ENCODE peak calls at places on chromosomes 5 and 9, in ten cellular contexts. One of them, this sample, is unnamed.
A peak's percentile ranks its signal among the peaks of the same experiment; 100 is the strongest.

GRCh38 chr9:92645041-92645440 is 24.9 kb downstream of the IPPK start:
- DNase-seq in ovary: no peak
- DNase-seq in H7: no peak
- DNase-seq in caudate nucleus: no peak
- DNase-seq in SJSA1: no peak
- DNase-seq in COR-L47: no peak
- DNase-seq in cerebellar cortex: no peak
- DNase-seq in activated CD8-positive, alpha-beta memory T cell treated with anti-CD3 and anti-CD28 coated beads for 24 hours: no peak
- DNase-seq in CD4-positive, alpha-beta T cell: no peak
- DNase-seq in AG09309: no peak
- DNase-seq in this sample: no peak

GRCh38 chr5:172835246-172836030 is 1.4 kb downstream of the ERGIC1 start:
- DNase-seq in ovary: no peak
- DNase-seq in SJSA1: no peak
- DNase-seq in activated CD8-positive, alpha-beta memory T cell treated with anti-CD3 and anti-CD28 coated beads for 24 hours: no peak
- DNase-seq in cerebellar cortex: no peak
- DNase-seq in AG09309: no peak
- DNase-seq in caudate nucleus: no peak
- DNase-seq in COR-L47: no peak
- DNase-seq in CD4-positive, alpha-beta T cell: no peak
- DNase-seq in H7: peak; percentile 15
- DNase-seq in this sample: no peak

GRCh38 chr5:59020611-59021285 is 437.9 kb downstream of the RAB3C start:
- DNase-seq in H7: no peak
- DNase-seq in SJSA1: no peak
- DNase-seq in AG09309: no peak
- DNase-seq in CD4-positive, alpha-beta T cell: no peak
- DNase-seq in caudate nucleus: no peak
- DNase-seq in COR-L47: no peak
- DNase-seq in ovary: no peak
- DNase-seq in cerebellar cortex: no peak
- DNase-seq in activated CD8-positive, alpha-beta memory T cell treated with anti-CD3 and anti-CD28 coated beads for 24 hours: no peak
- DNase-seq in this sample: no peak

GRCh38 chr5:166342330-166342891 is 1949.0 kb upstream of the WWC1 start:
- DNase-seq in H7: no peak
- DNase-seq in AG09309: no peak
- DNase-seq in SJSA1: no peak
- DNase-seq in COR-L47: no peak
- DNase-seq in ovary: no peak
- DNase-seq in cerebellar cortex: no peak
- DNase-seq in activated CD8-positive, alpha-beta memory T cell treated with anti-CD3 and anti-CD28 coated beads for 24 hours: no peak
- DNase-seq in caudate nucleus: no peak
- DNase-seq in CD4-positive, alpha-beta T cell: no peak
- DNase-seq in this sample: no peak

GRCh38 chr9:83620841-83621636 is 1.9 kb upstream of the IDNK start:
- DNase-seq in AG09309: peak; percentile 16
- DNase-seq in H7: peak; percentile 70
- DNase-seq in activated CD8-positive, alpha-beta memory T cell treated with anti-CD3 and anti-CD28 coated beads for 24 hours: peak; percentile 64
- DNase-seq in caudate nucleus: peak; percentile 9
- DNase-seq in SJSA1: no peak
- DNase-seq in CD4-positive, alpha-beta T cell: no peak
- DNase-seq in COR-L47: peak; percentile 30
- DNase-seq in ovary: peak; percentile 22
- DNase-seq in cerebellar cortex: peak; percentile 49
- DNase-seq in this sample: peak; percentile 37

GRCh38 chr5:120564013-120564412 is 99.9 kb downstream of the PRR16 start:
- DNase-seq in SJSA1: no peak
- DNase-seq in COR-L47: no peak
- DNase-seq in cerebellar cortex: no peak
- DNase-seq in CD4-positive, alpha-beta T cell: no peak
- DNase-seq in H7: no peak
- DNase-seq in AG09309: no peak
- DNase-seq in activated CD8-positive, alpha-beta memory T cell treated with anti-CD3 and anti-CD28 coated beads for 24 hours: no peak
- DNase-seq in ovary: no peak
- DNase-seq in caudate nucleus: no peak
- DNase-seq in this sample: no peak

GRCh38 chr5:16536246-16536645 is 70.6 kb upstream of the ZNF622 start:
- DNase-seq in activated CD8-positive, alpha-beta memory T cell treated with anti-CD3 and anti-CD28 coated beads for 24 hours: no peak
- DNase-seq in COR-L47: no peak
- DNase-seq in CD4-positive, alpha-beta T cell: no peak
- DNase-seq in cerebellar cortex: no peak
- DNase-seq in ovary: no peak
- DNase-seq in H7: no peak
- DNase-seq in AG09309: no peak
- DNase-seq in caudate nucleus: no peak
- DNase-seq in SJSA1: no peak
- DNase-seq in this sample: no peak

GRCh38 chr9:89077519-89077918 is 86.3 kb downstream of the S1PR3 start:
- DNase-seq in SJSA1: no peak
- DNase-seq in COR-L47: no peak
- DNase-seq in cerebellar cortex: no peak
- DNase-seq in ovary: no peak
- DNase-seq in caudate nucleus: no peak
- DNase-seq in CD4-positive, alpha-beta T cell: no peak
- DNase-seq in H7: no peak
- DNase-seq in activated CD8-positive, alpha-beta memory T cell treated with anti-CD3 and anti-CD28 coated beads for 24 hours: no peak
- DNase-seq in AG09309: no peak
- DNase-seq in this sample: no peak

GRCh38 chr5:56405536-56405935 is 172.4 kb upstream of the ANKRD55 start:
- DNase-seq in COR-L47: no peak
- DNase-seq in caudate nucleus: no peak
- DNase-seq in H7: no peak
- DNase-seq in AG09309: no peak
- DNase-seq in ovary: no peak
- DNase-seq in SJSA1: no peak
- DNase-seq in cerebellar cortex: no peak
- DNase-seq in CD4-positive, alpha-beta T cell: no peak
- DNase-seq in activated CD8-positive, alpha-beta memory T cell treated with anti-CD3 and anti-CD28 coated beads for 24 hours: no peak
- DNase-seq in this sample: no peak

GRCh38 chr5:143600396-143601075 is 197.1 kb upstream of the NR3C1 start:
- DNase-seq in CD4-positive, alpha-beta T cell: no peak
- DNase-seq in ovary: no peak
- DNase-seq in COR-L47: no peak
- DNase-seq in AG09309: no peak
- DNase-seq in caudate nucleus: no peak
- DNase-seq in H7: no peak
- DNase-seq in activated CD8-positive, alpha-beta memory T cell treated with anti-CD3 and anti-CD28 coated beads for 24 hours: no peak
- DNase-seq in SJSA1: no peak
- DNase-seq in cerebellar cortex: no peak
- DNase-seq in this sample: peak; percentile 17

GRCh38 chr9:69932901-69933300 is 110.7 kb upstream of the MAMDC2 start:
- DNase-seq in cerebellar cortex: peak; percentile 18
- DNase-seq in AG09309: no peak
- DNase-seq in H7: no peak
- DNase-seq in COR-L47: no peak
- DNase-seq in ovary: no peak
- DNase-seq in caudate nucleus: no peak
- DNase-seq in SJSA1: no peak
- DNase-seq in activated CD8-positive, alpha-beta memory T cell treated with anti-CD3 and anti-CD28 coated beads for 24 hours: no peak
- DNase-seq in CD4-positive, alpha-beta T cell: no peak
- DNase-seq in this sample: no peak

GRCh38 chr5:147234825-147235635 is at the start of gene STK32A:
- DNase-seq in CD4-positive, alpha-beta T cell: no peak
- DNase-seq in COR-L47: peak; percentile 84
- DNase-seq in caudate nucleus: peak; percentile 36
- DNase-seq in AG09309: no peak
- DNase-seq in cerebellar cortex: no peak
- DNase-seq in SJSA1: peak; percentile 57
- DNase-seq in activated CD8-positive, alpha-beta memory T cell treated with anti-CD3 and anti-CD28 coated beads for 24 hours: no peak
- DNase-seq in H7: peak; percentile 91
- DNase-seq in ovary: peak; percentile 59
- DNase-seq in this sample: peak; percentile 3

GRCh38 chr5:171579849-171580505 is 160.5 kb downstream of the FGF18 start:
- DNase-seq in activated CD8-positive, alpha-beta memory T cell treated with anti-CD3 and anti-CD28 coated beads for 24 hours: no peak
- DNase-seq in COR-L47: no peak
- DNase-seq in SJSA1: peak; percentile 25
- DNase-seq in CD4-positive, alpha-beta T cell: no peak
- DNase-seq in caudate nucleus: no peak
- DNase-seq in ovary: no peak
- DNase-seq in H7: no peak
- DNase-seq in AG09309: no peak
- DNase-seq in cerebellar cortex: no peak
- DNase-seq in this sample: no peak

GRCh38 chr9:4174781-4175180 is 125.1 kb downstream of the GLIS3 start:
- DNase-seq in COR-L47: no peak
- DNase-seq in CD4-positive, alpha-beta T cell: no peak
- DNase-seq in H7: no peak
- DNase-seq in activated CD8-positive, alpha-beta memory T cell treated with anti-CD3 and anti-CD28 coated beads for 24 hours: no peak
- DNase-seq in ovary: no peak
- DNase-seq in AG09309: no peak
- DNase-seq in caudate nucleus: no peak
- DNase-seq in SJSA1: no peak
- DNase-seq in cerebellar cortex: no peak
- DNase-seq in this sample: no peak

GRCh38 chr5:159883522-159883950 is 32.7 kb upstream of the ADRA1B start:
- DNase-seq in H7: no peak
- DNase-seq in ovary: no peak
- DNase-seq in SJSA1: no peak
- DNase-seq in CD4-positive, alpha-beta T cell: no peak
- DNase-seq in caudate nucleus: no peak
- DNase-seq in AG09309: peak; percentile 70
- DNase-seq in cerebellar cortex: no peak
- DNase-seq in activated CD8-positive, alpha-beta memory T cell treated with anti-CD3 and anti-CD28 coated beads for 24 hours: no peak
- DNase-seq in COR-L47: no peak
- DNase-seq in this sample: no peak

GRCh38 chr5:9654886-9655285 is 24.7 kb upstream of the TAS2R1 start:
- DNase-seq in COR-L47: no peak
- DNase-seq in activated CD8-positive, alpha-beta memory T cell treated with anti-CD3 and anti-CD28 coated beads for 24 hours: no peak
- DNase-seq in ovary: no peak
- DNase-seq in cerebellar cortex: no peak
- DNase-seq in AG09309: no peak
- DNase-seq in H7: no peak
- DNase-seq in caudate nucleus: no peak
- DNase-seq in SJSA1: no peak
- DNase-seq in CD4-positive, alpha-beta T cell: no peak
- DNase-seq in this sample: no peak

GRCh38 chr5:16812911-16813310 is 123.2 kb downstream of the MYO10 start:
- DNase-seq in H7: peak; percentile 29
- DNase-seq in CD4-positive, alpha-beta T cell: no peak
- DNase-seq in SJSA1: no peak
- DNase-seq in AG09309: no peak
- DNase-seq in ovary: peak; percentile 36
- DNase-seq in activated CD8-positive, alpha-beta memory T cell treated with anti-CD3 and anti-CD28 coated beads for 24 hours: no peak
- DNase-seq in cerebellar cortex: no peak
- DNase-seq in COR-L47: peak; percentile 19
- DNase-seq in caudate nucleus: no peak
- DNase-seq in this sample: no peak

GRCh38 chr5:373710-374602 is 52.4 kb downstream of the AHRR start:
- DNase-seq in ovary: peak; percentile 57
- DNase-seq in SJSA1: peak; percentile 86
- DNase-seq in CD4-positive, alpha-beta T cell: no peak
- DNase-seq in activated CD8-positive, alpha-beta memory T cell treated with anti-CD3 and anti-CD28 coated beads for 24 hours: peak; percentile 95
- DNase-seq in COR-L47: peak; percentile 89
- DNase-seq in AG09309: no peak
- DNase-seq in caudate nucleus: no peak
- DNase-seq in cerebellar cortex: no peak
- DNase-seq in H7: peak; percentile 88
- DNase-seq in this sample: no peak

GRCh38 chr5:57434683-57435082 is 47.9 kb downstream of the ACTBL2 start:
- DNase-seq in activated CD8-positive, alpha-beta memory T cell treated with anti-CD3 and anti-CD28 coated beads for 24 hours: no peak
- DNase-seq in cerebellar cortex: no peak
- DNase-seq in SJSA1: no peak
- DNase-seq in H7: no peak
- DNase-seq in ovary: no peak
- DNase-seq in CD4-positive, alpha-beta T cell: no peak
- DNase-seq in COR-L47: no peak
- DNase-seq in caudate nucleus: no peak
- DNase-seq in AG09309: no peak
- DNase-seq in this sample: no peak

GRCh38 chr9:112174965-112175795 is at the start of gene SUSD1:
- DNase-seq in cerebellar cortex: no peak
- DNase-seq in AG09309: no peak
- DNase-seq in COR-L47: peak; percentile 52
- DNase-seq in H7: peak; percentile 84
- DNase-seq in CD4-positive, alpha-beta T cell: peak; percentile 3
- DNase-seq in SJSA1: peak; percentile 52
- DNase-seq in ovary: peak; percentile 20
- DNase-seq in caudate nucleus: no peak
- DNase-seq in activated CD8-positive, alpha-beta memory T cell treated with anti-CD3 and anti-CD28 coated beads for 24 hours: peak; percentile 74
- DNase-seq in this sample: no peak

GRCh38 chr9:136865768-136866103 is 372 bp downstream of the EDF1 start:
- DNase-seq in AG09309: no peak
- DNase-seq in activated CD8-positive, alpha-beta memory T cell treated with anti-CD3 and anti-CD28 coated beads for 24 hours: no peak
- DNase-seq in CD4-positive, alpha-beta T cell: no peak
- DNase-seq in ovary: peak; percentile 44
- DNase-seq in COR-L47: no peak
- DNase-seq in H7: peak; percentile 88
- DNase-seq in cerebellar cortex: no peak
- DNase-seq in SJSA1: no peak
- DNase-seq in caudate nucleus: no peak
- DNase-seq in this sample: no peak

GRCh38 chr5:128974567-128974966 is 9.3 kb downstream of the SLC27A6 start:
- DNase-seq in H7: no peak
- DNase-seq in ovary: no peak
- DNase-seq in CD4-positive, alpha-beta T cell: no peak
- DNase-seq in SJSA1: no peak
- DNase-seq in COR-L47: no peak
- DNase-seq in cerebellar cortex: no peak
- DNase-seq in AG09309: no peak
- DNase-seq in activated CD8-positive, alpha-beta memory T cell treated with anti-CD3 and anti-CD28 coated beads for 24 hours: no peak
- DNase-seq in caudate nucleus: no peak
- DNase-seq in this sample: no peak

GRCh38 chr5:66247176-66247960 is 103.3 kb downstream of the SREK1 start:
- DNase-seq in COR-L47: no peak
- DNase-seq in AG09309: peak; percentile 66
- DNase-seq in cerebellar cortex: no peak
- DNase-seq in CD4-positive, alpha-beta T cell: no peak
- DNase-seq in activated CD8-positive, alpha-beta memory T cell treated with anti-CD3 and anti-CD28 coated beads for 24 hours: no peak
- DNase-seq in ovary: no peak
- DNase-seq in caudate nucleus: no peak
- DNase-seq in SJSA1: peak; percentile 53
- DNase-seq in H7: no peak
- DNase-seq in this sample: peak; percentile 49

GRCh38 chr9:36191696-36192095 is 975 bp downstream of the CLTA start:
- DNase-seq in SJSA1: no peak
- DNase-seq in AG09309: no peak
- DNase-seq in COR-L47: no peak
- DNase-seq in H7: no peak
- DNase-seq in cerebellar cortex: no peak
- DNase-seq in caudate nucleus: no peak
- DNase-seq in activated CD8-positive, alpha-beta memory T cell treated with anti-CD3 and anti-CD28 coated beads for 24 hours: no peak
- DNase-seq in CD4-positive, alpha-beta T cell: no peak
- DNase-seq in ovary: no peak
- DNase-seq in this sample: no peak

GRCh38 chr5:151150484-151151262 is 6.9 kb downstream of the ANXA6 start:
- DNase-seq in COR-L47: peak; percentile 48
- DNase-seq in CD4-positive, alpha-beta T cell: peak; percentile 65
- DNase-seq in SJSA1: no peak
- DNase-seq in AG09309: no peak
- DNase-seq in cerebellar cortex: peak; percentile 74
- DNase-seq in caudate nucleus: peak; percentile 42
- DNase-seq in activated CD8-positive, alpha-beta memory T cell treated with anti-CD3 and anti-CD28 coated beads for 24 hours: peak; percentile 83
- DNase-seq in ovary: peak; percentile 73
- DNase-seq in H7: no peak
- DNase-seq in this sample: peak; percentile 63

GRCh38 chr5:74630387-74631087 is 10.0 kb downstream of the ENC1 start:
- DNase-seq in H7: no peak
- DNase-seq in cerebellar cortex: no peak
- DNase-seq in ovary: no peak
- DNase-seq in COR-L47: no peak
- DNase-seq in AG09309: peak; percentile 57
- DNase-seq in caudate nucleus: no peak
- DNase-seq in activated CD8-positive, alpha-beta memory T cell treated with anti-CD3 and anti-CD28 coated beads for 24 hours: no peak
- DNase-seq in CD4-positive, alpha-beta T cell: no peak
- DNase-seq in SJSA1: peak; percentile 63
- DNase-seq in this sample: no peak

GRCh38 chr9:104993291-104993963 is 65.5 kb upstream of the ABCA1 start:
- DNase-seq in activated CD8-positive, alpha-beta memory T cell treated with anti-CD3 and anti-CD28 coated beads for 24 hours: peak; percentile 61
- DNase-seq in cerebellar cortex: peak; percentile 71
- DNase-seq in AG09309: no peak
- DNase-seq in ovary: peak; percentile 31
- DNase-seq in caudate nucleus: peak; percentile 52
- DNase-seq in COR-L47: no peak
- DNase-seq in SJSA1: peak; percentile 63
- DNase-seq in CD4-positive, alpha-beta T cell: no peak
- DNase-seq in H7: peak; percentile 67
- DNase-seq in this sample: peak; percentile 37

GRCh38 chr9:100689635-100690034 is 111.8 kb downstream of the CAVIN4 start:
- DNase-seq in cerebellar cortex: no peak
- DNase-seq in ovary: no peak
- DNase-seq in SJSA1: no peak
- DNase-seq in COR-L47: no peak
- DNase-seq in activated CD8-positive, alpha-beta memory T cell treated with anti-CD3 and anti-CD28 coated beads for 24 hours: no peak
- DNase-seq in AG09309: no peak
- DNase-seq in H7: no peak
- DNase-seq in CD4-positive, alpha-beta T cell: no peak
- DNase-seq in caudate nucleus: no peak
- DNase-seq in this sample: no peak

This sample was measured in fibroblast of the conjunctiva.